ENCODE peak calls at places on chromosomes 4 and X, in seven cellular contexts. J is left colon, K is ACHN, I is fibroblast of pulmonary artery, R is kidney tubule cell, B is AG09309, D is A172. M is an unnamed sample.

GRCh38 chr4:104815593-104816156 is 321.0 kb upstream of the CXXC4 start:
- DNase-seq in J (no peak), K (no peak), I (no peak), R (no peak), B (no peak), D (no peak), M (no peak)

GRCh38 chr4:113316879-113317278 is 267.4 kb downstream of the ANK2 start:
- DNase-seq in J (no peak), K (no peak), I (no peak), R (peak; percentile 13), B (no peak), D (no peak), M (no peak)

GRCh38 chr4:6974138-6974848 is 64.7 kb downstream of the TBC1D14 start:
- DNase-seq in J (peak; percentile 83), K (peak; percentile 74), I (peak; percentile 91), R (peak; percentile 79), B (peak; percentile 64), D (peak; percentile 71), M (peak; percentile 59)

GRCh38 chr4:114136067-114136466 is 156.6 kb upstream of the ARSJ start:
- DNase-seq in J (no peak), K (no peak), I (peak; percentile 17), R (no peak), B (no peak), D (no peak), M (no peak)

GRCh38 chr4:118729287-118730286 is 44.4 kb downstream of the METTL14 start:
- DNase-seq in J (no peak), K (no peak), I (peak; percentile 65), R (peak; percentile 6), B (peak; percentile 27), D (no peak), M (no peak)

GRCh38 chrX:129654652-129655546 is at the start of gene APLN:
- DNase-seq in J (peak; percentile 28), K (peak; percentile 40), I (peak; percentile 44), R (peak; percentile 37), B (no peak), D (no peak), M (no peak)

GRCh38 chr4:172547724-172548123 is 620.9 kb upstream of the GALNT7 start:
- DNase-seq in J (no peak), K (no peak), I (no peak), R (no peak), B (no peak), D (no peak), M (no peak)

GRCh38 chrX:49848275-49848674 is 19.2 kb downstream of the PAGE4 start:
- DNase-seq in J (no peak), K (no peak), I (no peak), R (no peak), B (no peak), D (no peak), M (no peak)

GRCh38 chrX:152884171-152884570 is 13.7 kb upstream of the ZNF185 start:
- DNase-seq in J (no peak), K (no peak), I (no peak), R (no peak), B (no peak), D (no peak), M (no peak)